ENCODE peak calls at places on chromosomes 5 and 9, in six cellular contexts. Z is upper lobe of left lung, K is right lobe of liver, U is A549, F is transverse colon, T is heart left ventricle. W is an unnamed sample.

GRCh38 chr5:134020188-134020587 is 15.4 kb upstream of the VDAC1 start:
- DNase-seq in Z (no peak), K (peak), U (no peak), F (peak), T (no peak), W (peak)

GRCh38 chr9:83971485-83971884 is 8.5 kb downstream of the HNRNPK start:
- DNase-seq in Z (no peak), K (no peak), U (no peak), F (no peak), T (no peak), W (no peak)

GRCh38 chr9:124594673-124595072 is 87.5 kb upstream of the NR5A1 start:
- DNase-seq in Z (no peak), K (no peak), U (no peak), F (no peak), T (no peak), W (no peak)

GRCh38 chr9:71854811-71855210 is 56.2 kb downstream of the ABHD17B start:
- DNase-seq in Z (no peak), K (no peak), U (no peak), F (no peak), T (no peak), W (no peak)

GRCh38 chr9:126474201-126474765 is 139.4 kb upstream of the LMX1B start:
- DNase-seq in Z (no peak), K (no peak), U (no peak), F (no peak), T (no peak), W (no peak)

GRCh38 chr9:22119537-22120167 is 110.5 kb upstream of the CDKN2B start:
- DNase-seq in Z (no peak), K (no peak), U (no peak), F (no peak), T (peak), W (no peak)

GRCh38 chr9:88090151-88090581 is 48.1 kb downstream of the SPATA31C2 start:
- DNase-seq in Z (no peak), K (peak), U (no peak), F (no peak), T (peak), W (no peak)

GRCh38 chr5:177507165-177507564 is 2.5 kb downstream of the DOK3 start:
- DNase-seq in Z (no peak), K (no peak), U (peak), F (no peak), T (no peak), W (no peak)

GRCh38 chr5:14439087-14439841 is 142.3 kb upstream of the OTULINL start:
- DNase-seq in Z (no peak), K (no peak), U (no peak), F (no peak), T (no peak), W (no peak)

GRCh38 chr5:147169399-147169798 is 65.4 kb upstream of the STK32A start:
- DNase-seq in Z (no peak), K (no peak), U (no peak), F (no peak), T (no peak), W (no peak)

GRCh38 chr5:82448374-82448773 is 170.2 kb upstream of the RPS23 start:
- DNase-seq in Z (no peak), K (no peak), U (no peak), F (no peak), T (no peak), W (no peak)

GRCh38 chr5:44797723-44798122 is 11.0 kb upstream of the MRPS30 start:
- DNase-seq in Z (no peak), K (no peak), U (no peak), F (no peak), T (no peak), W (no peak)

GRCh38 chr5:91307023-91307422 is 76.1 kb downstream of the ARRDC3 start:
- DNase-seq in Z (no peak), K (no peak), U (peak), F (peak), T (peak), W (no peak)

GRCh38 chr5:39772307-39772706 is 347.5 kb upstream of the DAB2 start:
- DNase-seq in Z (no peak), K (no peak), U (no peak), F (no peak), T (no peak), W (no peak)

GRCh38 chr5:14123974-14124482 is 19.1 kb upstream of the TRIO start:
- DNase-seq in Z (no peak), K (no peak), U (no peak), F (no peak), T (no peak), W (no peak)

GRCh38 chr5:138465288-138466057 is at the start of gene EGR1:
- DNase-seq in Z (peak), K (peak), U (peak), F (peak), T (peak), W (peak)

GRCh38 chr5:1521054-1521453 is 2.7 kb downstream of the LPCAT1 start:
- DNase-seq in Z (peak), K (peak), U (no peak), F (peak), T (no peak), W (no peak)

GRCh38 chr9:134226221-134226930 is 62.0 kb upstream of the RNU6ATAC start:
- DNase-seq in Z (peak), K (peak), U (peak), F (peak), T (no peak), W (no peak)

GRCh38 chr5:151682751-151683331 is 3.9 kb downstream of the SPARC start:
- DNase-seq in Z (no peak), K (no peak), U (no peak), F (no peak), T (peak), W (no peak)

GRCh38 chr5:158886086-158886485 is 213.6 kb downstream of the EBF1 start:
- DNase-seq in Z (no peak), K (no peak), U (no peak), F (no peak), T (no peak), W (no peak)

GRCh38 chr5:9015250-9015936 is 530.5 kb downstream of the SEMA5A start:
- DNase-seq in Z (no peak), K (no peak), U (no peak), F (no peak), T (no peak), W (no peak)

GRCh38 chr9:120944434-120945125 is 18.0 kb upstream of the TRAF1 start:
- DNase-seq in Z (no peak), K (no peak), U (no peak), F (no peak), T (no peak), W (no peak)

GRCh38 chr9:18438300-18438925 is 35.5 kb upstream of the ADAMTSL1 start:
- DNase-seq in Z (peak), K (peak), U (no peak), F (no peak), T (peak), W (no peak)

GRCh38 chr9:106820866-106821265 is 42.1 kb upstream of the ZNF462 start:
- DNase-seq in Z (no peak), K (no peak), U (no peak), F (no peak), T (no peak), W (no peak)

GRCh38 chr9:13095056-13095455 is 184.4 kb downstream of the MPDZ start:
- DNase-seq in Z (no peak), K (no peak), U (no peak), F (no peak), T (no peak), W (no peak)

GRCh38 chr9:107760469-107761242 is 271.1 kb upstream of the KLF4 start:
- DNase-seq in Z (peak), K (no peak), U (no peak), F (no peak), T (peak), W (peak)

GRCh38 chr5:172944741-172945140 is 14.5 kb upstream of the RPL26L1 start:
- DNase-seq in Z (no peak), K (no peak), U (no peak), F (no peak), T (no peak), W (peak)

GRCh38 chr5:172942556-172942955 is 16.7 kb upstream of the RPL26L1 start:
- DNase-seq in Z (no peak), K (no peak), U (no peak), F (no peak), T (no peak), W (peak)

GRCh38 chr5:172943283-172943841 is 15.9 kb upstream of the RPL26L1 start:
- DNase-seq in Z (no peak), K (no peak), U (no peak), F (no peak), T (peak), W (peak)

GRCh38 chr5:172945151-172945550 is 14.1 kb upstream of the RPL26L1 start:
- DNase-seq in Z (no peak), K (no peak), U (no peak), F (no peak), T (no peak), W (peak)

GRCh38 chr5:172943906-172944305 is 15.3 kb upstream of the RPL26L1 start:
- DNase-seq in Z (no peak), K (no peak), U (no peak), F (no peak), T (no peak), W (peak)
- TF ChIP-seq POLR2A in Z (no peak), K (no peak), U (no peak), F (no peak), T (no peak), W (no peak)

GRCh38 chr9:127777368-127777960 is 1.0 kb downstream of the SH2D3C start:
- DNase-seq in Z (no peak), K (no peak), U (no peak), F (no peak), T (no peak), W (peak)

GRCh38 chr9:127776919-127777280 is 1.6 kb downstream of the SH2D3C start:
- DNase-seq in Z (no peak), K (no peak), U (no peak), F (no peak), T (no peak), W (no peak)

GRCh38 chr9:127778280-127779135 is at the start of gene SH2D3C:
- DNase-seq in Z (peak), K (no peak), U (no peak), F (peak), T (peak), W (peak)

GRCh38 chr9:127780126-127780885 is 1.8 kb upstream of the SH2D3C start:
- DNase-seq in Z (no peak), K (no peak), U (no peak), F (no peak), T (no peak), W (peak)

DNA sequence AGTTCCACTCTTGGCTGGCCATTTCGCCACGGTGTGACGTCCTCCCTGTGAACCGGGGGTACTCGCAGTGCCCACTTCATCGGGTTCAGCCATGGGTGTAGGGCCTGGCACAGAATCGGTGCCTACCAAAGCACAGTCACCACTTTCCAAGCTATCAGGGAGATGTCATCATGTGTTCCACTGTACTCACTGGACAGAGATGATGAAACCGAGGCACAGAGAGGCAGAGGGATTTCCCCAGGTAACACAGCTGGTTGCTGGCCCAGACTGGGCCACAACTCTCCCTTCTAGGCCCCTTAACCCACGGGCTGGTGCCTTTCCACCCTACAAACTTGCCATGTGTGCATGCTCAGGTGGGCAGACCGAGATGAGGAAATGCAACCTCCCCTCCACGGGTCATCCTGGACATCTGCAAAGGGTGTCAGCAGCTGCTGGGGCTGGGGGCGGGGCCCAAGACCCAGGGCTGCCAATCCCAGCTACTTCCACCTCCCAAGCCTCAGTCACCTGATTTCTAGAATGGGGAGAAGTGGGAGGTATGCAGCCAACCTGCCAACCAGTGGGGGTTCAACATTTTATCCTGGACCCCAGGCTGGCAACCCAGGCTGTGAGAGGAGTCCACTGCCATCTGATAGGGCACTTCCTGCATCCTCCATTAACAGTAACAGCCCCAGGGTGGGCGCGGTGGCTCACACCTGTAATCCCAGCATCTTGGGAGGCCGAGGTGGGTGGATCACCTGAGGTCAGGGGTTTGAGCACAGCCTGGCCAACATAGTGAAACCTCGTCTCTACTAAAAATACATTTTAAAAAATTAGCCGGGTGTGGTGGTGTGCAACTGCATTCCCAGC is 893 bp upstream of the SH2D3C start:
- DNase-seq in Z (peak), K (no peak), U (no peak), F (peak), T (peak), W (peak)
- TF ChIP-seq POLR2A in Z (no peak), K (no peak), U (no peak), F (no peak), T (no peak), W (no peak)

GRCh38 chr9:74674077-74674476 is 176.9 kb downstream of the RORB start:
- DNase-seq in Z (no peak), K (no peak), U (no peak), F (no peak), T (no peak), W (no peak)
- TF ChIP-seq POLR2A in Z (no peak), K (no peak), U (no peak), F (no peak), T (no peak), W (no peak)

GRCh38 chr9:129889936-129890717 is 54.9 kb downstream of the USP20 start:
- DNase-seq in Z (peak), K (no peak), U (no peak), F (peak), T (no peak), W (peak)
- TF ChIP-seq POLR2A in Z (no peak), K (no peak), U (no peak), F (no peak), T (no peak), W (no peak)

GRCh38 chr9:98009926-98010325 is 26.8 kb downstream of the ANP32B start:
- DNase-seq in Z (no peak), K (no peak), U (no peak), F (no peak), T (peak), W (no peak)

GRCh38 chr9:98007251-98007928 is 24.2 kb downstream of the ANP32B start:
- DNase-seq in Z (no peak), K (no peak), U (peak), F (no peak), T (no peak), W (no peak)

GRCh38 chr9:98009437-98009836 is 26.3 kb downstream of the ANP32B start:
- DNase-seq in Z (no peak), K (no peak), U (no peak), F (no peak), T (no peak), W (no peak)

GRCh38 chr9:98010450-98010849 is 27.3 kb downstream of the ANP32B start:
- DNase-seq in Z (no peak), K (no peak), U (peak), F (peak), T (no peak), W (no peak)

DNA sequence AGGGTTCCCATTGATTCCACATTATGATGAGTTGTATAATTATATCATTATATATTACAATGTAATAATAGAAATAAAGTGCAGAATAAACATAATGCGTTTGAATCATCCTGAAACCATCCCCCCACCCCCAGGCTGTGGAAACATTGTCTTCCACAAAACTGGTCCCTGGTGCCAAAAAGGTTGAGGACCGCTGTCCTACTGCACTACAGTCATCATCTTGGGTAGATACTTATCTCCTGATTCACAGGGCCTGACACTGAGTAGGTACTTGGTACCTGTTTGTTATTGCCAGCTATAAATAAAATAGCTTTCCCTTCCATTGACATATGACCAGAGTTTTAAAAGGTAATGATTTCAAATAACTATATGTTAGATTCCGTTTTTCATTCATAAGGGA is 25.6 kb downstream of the ANP32B start:
- DNase-seq in Z (no peak), K (no peak), U (no peak), F (no peak), T (no peak), W (no peak)
- TF ChIP-seq POLR2A in Z (no peak), K (no peak), U (no peak), F (no peak), T (no peak), W (no peak)

GRCh38 chr9:137590469-137591383 is at the start of gene ZMYND19:
- DNase-seq in Z (peak), K (peak), U (peak), F (peak), T (peak), W (peak)
- TF ChIP-seq POLR2A in Z (no peak), K (peak), U (peak), F (peak), T (no peak), W (no peak)

DNA sequence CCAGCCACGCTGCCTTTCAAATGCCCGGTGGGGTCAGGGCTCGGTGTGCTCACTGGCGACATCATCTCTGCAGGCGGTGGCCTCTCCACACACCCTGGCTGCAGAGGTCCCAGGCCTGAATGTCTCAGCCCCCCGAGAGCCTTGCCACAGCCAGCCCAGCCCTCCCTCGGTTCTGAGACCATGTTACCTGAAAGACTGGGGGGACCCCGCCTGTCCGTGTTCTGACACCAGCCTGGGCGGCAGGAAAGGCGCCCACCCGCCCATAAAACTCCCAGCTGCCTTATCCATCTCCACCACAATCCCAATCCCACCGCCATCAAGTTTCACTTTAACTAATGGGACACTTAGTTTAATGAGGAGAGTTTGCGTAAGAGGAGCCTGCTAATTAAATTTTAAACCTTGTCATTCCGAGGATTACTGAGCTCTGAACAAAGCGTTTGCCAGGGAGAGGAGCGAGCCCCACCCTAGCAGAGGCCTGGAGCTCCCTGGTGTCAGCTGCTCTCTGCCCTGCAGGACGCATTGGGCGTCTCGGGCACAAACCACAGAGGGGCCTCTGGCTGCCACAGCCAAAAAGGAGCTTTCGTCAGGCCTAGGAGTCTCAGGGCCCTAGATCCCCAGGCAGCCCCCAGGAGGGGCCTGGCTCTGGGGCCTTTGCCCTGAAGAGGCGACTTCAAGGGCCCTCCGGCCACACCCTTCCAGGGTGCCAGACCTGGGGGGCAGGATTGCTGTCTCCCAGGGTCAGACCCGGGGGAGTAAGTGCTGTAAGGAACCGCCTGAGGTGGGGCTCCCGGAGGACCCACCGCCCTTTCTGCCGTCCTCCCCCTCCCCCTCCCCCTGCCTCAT is 15.3 kb downstream of the LHX3 start:
- DNase-seq in Z (no peak), K (no peak), U (no peak), F (no peak), T (no peak), W (no peak)
- TF ChIP-seq POLR2A in Z (no peak), K (no peak), U (no peak), F (no peak), T (no peak), W (no peak)

GRCh38 chr9:86098793-86099694 is at the start of gene GOLM1:
- DNase-seq in Z (peak), K (no peak), U (peak), F (peak), T (peak), W (peak)
- TF ChIP-seq POLR2A in Z (no peak), K (no peak), U (peak), F (no peak), T (no peak), W (no peak)